ENCODE peak calls at places on chromosomes 2 and 18, in five cellular contexts. Q, H, O, C and L are unnamed samples.

GRCh38 chr18:3148930-3149535 is 70.7 kb downstream of the MYOM1 start:
- DNase-seq in C (no peak), O (no peak), Q (no peak), H (no peak), L (peak; percentile 5)

GRCh38 chr2:115129502-115129901 is 687.1 kb downstream of the DPP10 start:
- DNase-seq in O (no peak), C (no peak), H (no peak), Q (no peak), L (no peak)

GRCh38 chr2:136143603-136144451 is 25.9 kb upstream of the CXCR4 start:
- DNase-seq in Q (no peak), O (no peak), C (peak; percentile 38), H (no peak), L (no peak)

GRCh38 chr2:42089340-42089925 is 41.6 kb downstream of the PKDCC start:
- DNase-seq in C (peak; percentile 64), O (peak; percentile 78), H (peak; percentile 85), Q (no peak), L (peak; percentile 67)

GRCh38 chr2:161564906-161565305 is 59.3 kb upstream of the SLC4A10 start:
- DNase-seq in O (no peak), H (no peak), Q (no peak), C (no peak), L (no peak)

GRCh38 chr2:70690846-70691245 is 77.2 kb downstream of the ADD2 start:
- DNase-seq in O (no peak), C (no peak), H (no peak), Q (no peak), L (no peak)

GRCh38 chr18:55153346-55153745 is 194.1 kb upstream of the CCDC68 start:
- DNase-seq in Q (no peak), H (no peak), O (no peak), C (no peak), L (no peak)

GRCh38 chr2:159098815-159099455 is 130.5 kb downstream of the TANC1 start:
- DNase-seq in H (no peak), C (no peak), Q (no peak), O (no peak), L (peak; percentile 45)

GRCh38 chr18:40911582-40912254 is 1043.3 kb upstream of the PIK3C3 start:
- DNase-seq in H (no peak), Q (no peak), O (peak; percentile 7), C (no peak), L (peak; percentile 83)

GRCh38 chr2:38600242-38600891 is 2.4 kb downstream of the HNRNPLL start:
- DNase-seq in C (peak; percentile 49), Q (no peak), O (no peak), H (no peak), L (no peak)

GRCh38 chr2:160606336-160606735 is 112.7 kb upstream of the RBMS1 start:
- DNase-seq in C (no peak), O (no peak), H (no peak), Q (no peak), L (peak; percentile 21)

GRCh38 chr2:232363784-232364615 is 14.6 kb upstream of the ALPP start:
- DNase-seq in Q (peak; percentile 24), C (no peak), O (no peak), H (no peak), L (peak; percentile 26)

GRCh38 chr2:179909845-179910734 is 48.7 kb upstream of the ZNF385B start:
- DNase-seq in C (no peak), Q (no peak), O (no peak), H (no peak), L (no peak)

GRCh38 chr2:183179156-183179555 is 54.9 kb downstream of the NUP35 start:
- DNase-seq in O (no peak), H (no peak), Q (no peak), C (no peak), L (peak; percentile 45)

GRCh38 chr2:127254386-127254981 is 34.4 kb upstream of the CYP27C1 start:
- DNase-seq in Q (no peak), C (no peak), H (no peak), O (peak; percentile 38), L (peak; percentile 10)

GRCh38 chr2:215880970-215881369 is 132.4 kb downstream of the MREG start:
- DNase-seq in H (no peak), C (no peak), O (no peak), Q (peak; percentile 38), L (peak; percentile 47)

GRCh38 chr2:15967415-15968279 is 27.3 kb downstream of the MYCN start:
- DNase-seq in Q (no peak), O (no peak), C (no peak), H (no peak), L (no peak)

GRCh38 chr2:156322681-156323211 is 9.8 kb downstream of the NR4A2 start:
- DNase-seq in C (no peak), Q (no peak), O (no peak), H (no peak), L (no peak)

GRCh38 chr2:97712693-97713295 is 582 bp upstream of the ZAP70 start:
- DNase-seq in H (no peak), C (no peak), Q (no peak), O (no peak), L (no peak)

GRCh38 chr2:128291161-128291843 is 27.4 kb downstream of the HS6ST1 start:
- DNase-seq in H (no peak), O (no peak), Q (no peak), C (no peak), L (no peak)

GRCh38 chr2:128754246-128754724 is 435.6 kb upstream of the HS6ST1 start:
- DNase-seq in O (no peak), C (peak; percentile 48), H (no peak), Q (peak; percentile 56), L (no peak)

GRCh38 chr2:45567974-45568789 is 42.9 kb downstream of the SRBD1 start:
- DNase-seq in H (no peak), Q (peak; percentile 85), C (no peak), O (no peak), L (peak; percentile 7)

GRCh38 chr2:239344857-239345216 is 56.0 kb downstream of the HDAC4 start:
- DNase-seq in Q (no peak), O (no peak), C (no peak), H (no peak), L (no peak)

GRCh38 chr2:151827564-151828142 is 568 bp downstream of the ARL5A start:
- DNase-seq in C (peak; percentile 36), Q (no peak), O (peak; percentile 17), H (no peak), L (peak; percentile 16)

DNA sequence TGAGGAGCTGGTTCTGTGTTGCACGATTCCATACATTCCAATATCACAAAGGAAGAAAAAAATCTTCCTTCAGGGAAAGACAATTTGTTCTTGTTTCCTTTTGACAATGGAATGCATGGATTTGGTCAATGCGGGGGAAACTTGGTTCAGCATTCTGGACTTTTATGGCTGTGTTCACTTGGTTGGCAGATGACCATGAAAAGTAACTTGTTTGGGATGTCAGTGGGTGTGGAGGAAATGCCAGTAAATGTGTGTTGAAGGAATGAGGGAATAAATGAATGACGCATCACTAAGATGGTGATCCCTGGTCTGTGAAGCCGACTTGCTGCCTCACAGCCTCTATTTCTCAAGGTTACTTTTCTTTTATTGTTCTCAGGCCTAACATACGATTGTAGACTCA is 53.7 kb downstream of the THUMPD2 start:
- DNase-seq in Q (no peak), H (no peak), O (no peak), C (no peak), L (no peak)
- H3K4me2 ChIP-seq in Q (no peak overlapping the region), H (no peak overlapping the region), O (no peak overlapping the region), C (no peak overlapping the region), L (no peak overlapping the region)

DNA sequence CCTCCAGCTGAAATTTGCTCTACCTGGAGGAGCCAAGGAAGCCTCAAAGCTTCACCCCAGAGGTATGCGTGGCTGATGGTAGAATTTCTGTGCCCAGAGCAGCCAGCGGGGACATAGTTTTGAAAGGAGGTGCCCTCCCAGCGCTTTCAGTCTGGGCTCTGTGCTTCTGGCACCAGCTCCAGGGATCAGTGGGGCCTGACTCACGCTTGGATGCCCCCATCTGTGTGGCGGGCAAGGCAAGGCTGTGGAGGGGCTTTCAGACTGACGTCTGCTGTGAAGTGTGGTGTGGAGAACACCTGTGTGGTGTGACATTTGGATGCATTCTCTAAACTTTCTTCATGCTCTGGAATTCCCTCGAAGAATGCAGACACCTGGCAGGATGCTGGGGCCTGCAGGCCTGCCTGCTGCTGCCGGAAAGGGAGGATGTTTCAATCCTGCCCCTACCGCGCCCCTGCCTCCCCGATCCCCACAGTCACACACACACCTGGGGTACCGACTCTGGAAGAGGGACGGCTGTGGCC is 84.1 kb downstream of the CTIF start:
- DNase-seq in O (no peak), Q (no peak), H (no peak), C (no peak), L (peak; percentile 61)
- TF ChIP-seq RCOR1 in O (no peak), Q (no peak), H (no peak), C (no peak), L (no peak)

GRCh38 chr2:74700643-74701377 is 46.8 kb downstream of the SEMA4F start:
- DNase-seq in C (no peak), H (no peak), O (no peak), Q (peak; percentile 11), L (no peak)
- TF ChIP-seq USF2 in C (no peak), H (no peak), O (no peak), Q (no peak), L (no peak)

DNA sequence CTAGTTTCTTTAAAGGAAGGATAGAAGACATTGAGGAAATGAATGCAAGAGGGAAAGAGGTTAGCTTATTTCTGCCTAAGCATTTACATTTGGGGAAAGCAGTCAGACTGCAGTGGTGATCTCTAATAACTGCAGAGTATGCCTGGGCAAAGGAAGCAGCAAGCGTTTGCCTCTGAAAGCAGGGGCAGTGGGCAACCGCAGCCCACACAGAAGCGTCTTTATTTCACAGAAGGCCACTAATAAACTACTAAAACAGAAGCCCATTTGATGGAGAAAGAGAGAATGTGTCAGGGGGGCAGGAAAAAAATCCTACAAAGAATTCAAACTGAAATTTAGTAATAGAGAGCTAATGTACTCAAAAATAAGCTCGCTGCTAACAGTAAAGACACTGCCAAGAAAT is 53.1 kb downstream of the LRRTM4 start:
- DNase-seq in Q (no peak), H (no peak), O (no peak), C (no peak), L (no peak)
- H3K4me2 ChIP-seq in Q (no peak overlapping the region), H (no peak overlapping the region), O (no peak overlapping the region), C (no peak overlapping the region), L (no peak overlapping the region)

DNA sequence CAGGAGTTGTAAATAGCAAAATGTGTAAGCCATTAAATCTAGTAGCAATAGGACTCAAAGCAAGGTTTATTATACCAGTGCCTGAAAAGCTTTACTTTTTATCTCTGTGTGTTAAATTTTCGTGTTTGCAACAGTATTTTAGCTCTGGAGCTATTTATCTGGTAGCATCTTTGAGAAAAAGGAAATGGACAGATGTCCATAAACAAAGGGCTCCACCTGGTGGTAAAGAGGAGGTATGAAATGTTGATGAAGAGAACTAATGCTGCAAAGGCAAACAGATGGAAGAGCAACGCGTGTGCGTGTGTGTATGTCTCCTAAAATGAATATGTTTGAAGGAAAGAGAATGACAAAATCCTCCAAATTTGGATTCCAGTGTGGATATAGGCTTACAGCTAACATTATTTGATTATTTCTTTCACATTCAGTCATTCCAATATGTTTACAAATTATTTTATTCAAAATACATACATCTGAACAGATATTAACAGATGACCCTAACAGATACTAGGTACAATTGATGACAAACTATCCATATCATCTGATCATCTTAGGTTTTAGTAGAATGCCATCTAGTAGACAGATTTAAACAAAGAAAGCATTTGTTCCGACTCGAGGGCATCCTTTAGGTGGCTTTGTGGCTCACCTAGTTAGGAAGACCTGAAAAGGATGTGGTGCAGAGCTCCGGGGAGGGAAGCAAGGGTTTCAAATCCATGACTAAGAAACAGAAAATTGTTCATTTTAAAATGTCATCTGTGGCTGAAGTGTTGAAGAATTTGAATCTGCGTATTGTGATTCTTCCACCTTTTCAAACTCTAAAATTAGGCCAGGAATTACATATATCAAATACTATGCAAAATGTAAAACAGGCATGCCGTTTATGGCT is 383.3 kb downstream of the MTX2 start:
- DNase-seq in C (peak; percentile 42), H (peak; percentile 68), O (peak; percentile 67), Q (no peak), L (peak; percentile 54)
- TF ChIP-seq RCOR1 in C (peak; percentile 45), H (no peak), O (no peak), Q (no peak), L (no peak)